ENCODE peak calls at places on chromosomes 2 and 18, in ten cellular contexts. H, A, V, X, F, N, Q, B, Z and M are unnamed samples. For H3K36me3, the result is how much of the 10 kb centered on the place peaks cover.

GRCh38 chr18:76558881-76559667 is 64.0 kb upstream of the ZNF516 start:
- DNase-seq in F (peak), A (no peak), Q (no peak), N (peak), Z (no peak), X (no peak), H (no peak), B (no peak), V (no peak), M (no peak)

GRCh38 chr2:48829036-48829435 is 73.5 kb upstream of the LHCGR start:
- DNase-seq in B (no peak), V (no peak), A (no peak), F (no peak), Q (no peak), H (no peak), X (no peak), N (peak), Z (no peak), M (peak)

GRCh38 chr2:60094450-60094929 is 459.0 kb downstream of the BCL11A start:
- DNase-seq in B (no peak), A (no peak), H (no peak), Q (no peak), Z (no peak), F (no peak), V (peak), X (no peak), N (no peak), M (no peak)

GRCh38 chr2:138244400-138245001 is 257.1 kb upstream of the SPOPL start:
- DNase-seq in F (no peak), V (no peak), B (no peak), Q (no peak), N (peak), H (peak), X (no peak), A (no peak), Z (no peak), M (peak)

GRCh38 chr2:56239437-56239836 is 55.6 kb downstream of the CCDC85A start:
- DNase-seq in Q (no peak), Z (no peak), N (peak), A (no peak), B (no peak), V (no peak), X (no peak), F (no peak), H (no peak), M (no peak)

GRCh38 chr18:33470229-33470628 is 29.7 kb upstream of the CCDC178 start:
- DNase-seq in Z (no peak), F (no peak), H (no peak), N (no peak), Q (no peak), X (no peak), V (no peak), B (no peak), A (no peak), M (peak)

GRCh38 chr2:78999410-78999809 is 26.1 kb upstream of the REG3G start:
- DNase-seq in Q (no peak), X (no peak), F (no peak), H (no peak), B (peak), V (no peak), N (no peak), Z (no peak), A (peak), M (no peak)

GRCh38 chr2:168490015-168490874 is 34.2 kb downstream of the CERS6 start:
- DNase-seq in A (peak), V (peak), B (no peak), Z (no peak), N (peak), F (no peak), H (no peak), X (no peak), Q (no peak), M (peak)

GRCh38 chr2:23495661-23496114 is 110.7 kb downstream of the KLHL29 start:
- DNase-seq in A (no peak), Q (no peak), Z (peak), V (no peak), B (no peak), H (no peak), X (no peak), F (no peak), N (no peak), M (no peak)

GRCh38 chr2:137976274-137976673 is 12.0 kb downstream of the HNMT start:
- DNase-seq in V (no peak), A (no peak), N (no peak), Q (no peak), F (no peak), B (no peak), X (no peak), Z (no peak), H (no peak), M (no peak)

GRCh38 chr2:85448840-85449588 is 30.5 kb downstream of the SH2D6 start:
- DNase-seq in H (no peak), B (no peak), N (no peak), V (no peak), Z (no peak), A (no peak), F (no peak), Q (no peak), X (no peak), M (no peak)

GRCh38 chr2:135688002-135688401 is 53.7 kb upstream of the UBXN4 start:
- DNase-seq in B (no peak), Q (no peak), N (peak), Z (no peak), H (no peak), F (no peak), A (no peak), X (no peak), V (no peak), M (peak)

GRCh38 chr2:135689679-135690078 is 52.0 kb upstream of the UBXN4 start:
- DNase-seq in F (no peak), B (no peak), Q (no peak), V (no peak), N (no peak), Z (no peak), X (no peak), A (no peak), H (no peak), M (no peak)

GRCh38 chr2:135688978-135689377 is 52.7 kb upstream of the UBXN4 start:
- DNase-seq in A (no peak), B (no peak), V (no peak), H (no peak), X (no peak), Z (no peak), F (no peak), N (no peak), Q (no peak), M (no peak)

DNA sequence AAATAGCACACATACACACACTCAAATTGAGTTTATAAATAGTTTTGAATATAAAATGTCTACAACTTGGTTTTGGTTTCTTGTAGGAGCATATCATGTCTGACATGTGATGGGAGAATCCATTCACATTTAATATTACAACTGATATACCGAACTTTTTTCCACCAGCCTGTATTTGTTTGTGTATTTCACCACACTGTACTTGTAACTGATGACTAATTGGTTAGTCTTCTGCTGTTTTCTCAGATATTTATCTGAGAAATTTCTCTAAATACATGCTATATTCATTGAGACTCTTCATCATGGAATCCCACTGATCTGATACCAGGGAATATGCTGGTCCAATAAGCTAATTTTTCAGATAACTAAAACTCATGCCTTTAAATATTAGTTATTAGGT is 56.3 kb upstream of the UBXN4 start:
- DNase-seq in X (no peak), Z (no peak), V (no peak), F (no peak), Q (no peak), N (peak), B (no peak), H (no peak), A (no peak), M (peak)
- H3K36me3 ChIP-seq in X (under half), Z (under half), V (under half), F (under half), Q (under half), N (under half), B (under half), H (under half), A (under half), M (under half)

DNA sequence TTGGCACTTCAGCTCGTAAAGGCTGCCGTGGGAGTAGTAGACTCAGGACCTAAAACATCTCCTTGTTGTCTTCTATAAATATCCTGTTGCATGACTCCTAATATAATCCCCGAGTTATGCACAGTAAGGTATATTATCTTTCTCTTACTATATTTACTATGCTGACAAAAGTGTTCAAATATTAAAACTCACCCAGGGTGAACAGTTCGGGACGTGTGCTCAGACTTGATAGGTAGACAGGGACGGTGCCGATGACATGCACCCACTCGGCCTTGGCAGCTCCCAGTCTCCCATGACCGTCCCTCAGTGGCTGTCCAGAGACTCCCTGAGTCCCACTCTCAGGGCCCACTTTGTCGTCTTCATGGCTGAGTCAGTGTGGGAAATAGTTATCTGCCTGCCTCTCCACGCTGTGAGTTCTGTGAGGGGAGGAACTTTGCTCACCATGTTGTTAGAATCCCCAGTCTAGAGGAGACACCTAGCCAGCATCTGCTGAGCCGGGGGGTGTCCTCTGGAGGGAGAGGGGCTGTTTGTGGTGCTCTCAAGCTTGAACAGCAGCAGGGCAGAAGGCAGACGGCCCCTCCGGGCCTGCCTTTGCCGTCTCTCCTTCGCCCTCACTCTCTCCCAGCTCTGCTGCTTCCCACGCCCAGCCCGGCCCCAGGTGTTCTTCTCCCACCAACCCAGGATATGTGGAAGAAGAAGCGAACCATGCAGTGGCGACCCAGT is 75.0 kb downstream of the DGKD start:
- DNase-seq in V (no peak), X (no peak), H (no peak), Q (no peak), A (no peak), Z (no peak), N (no peak), F (no peak), B (no peak), M (no peak)
- H3K27ac ChIP-seq in V (no peak), X (peak), H (peak), Q (no peak), A (no peak), Z (no peak), N (peak), F (no peak), B (peak), M (no peak)

GRCh38 chr2:28909655-28910054 is 15.2 kb downstream of the WDR43 start:
- DNase-seq in F (no peak), A (no peak), Q (no peak), H (no peak), N (no peak), V (no peak), X (no peak), Z (no peak), B (no peak), M (no peak)
- H3K36me3 ChIP-seq in F (half or more), A (under half), Q (under half), H (half or more), N (under half), V (under half), X (half or more), Z (half or more), B (half or more), M (half or more)

DNA sequence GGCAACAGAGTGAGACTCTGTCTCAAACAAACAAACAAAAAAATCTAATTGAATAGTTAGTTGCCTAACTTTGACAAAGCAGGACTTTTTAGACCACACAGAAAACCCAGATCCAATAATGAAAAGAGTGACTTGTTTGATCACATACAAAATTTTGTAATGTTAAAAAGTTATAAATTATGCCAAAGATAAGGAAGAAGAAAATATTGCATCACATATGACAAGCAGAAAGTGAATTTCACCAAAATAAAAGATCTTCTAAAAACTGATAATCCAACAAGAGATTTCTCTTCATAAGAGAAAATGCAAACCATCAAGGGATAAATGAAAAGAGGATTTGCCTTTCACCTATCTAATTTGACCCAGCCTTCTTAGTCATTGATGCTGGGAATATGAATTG is 2.8 kb upstream of the RMP24 start:
- DNase-seq in Q (no peak), A (no peak), X (no peak), V (no peak), B (no peak), H (no peak), N (no peak), F (no peak), Z (no peak), M (no peak)
- H3K27ac ChIP-seq in Q (no peak), A (no peak), X (no peak), V (no peak), B (no peak), H (no peak), N (no peak), F (no peak), Z (peak), M (no peak)

DNA sequence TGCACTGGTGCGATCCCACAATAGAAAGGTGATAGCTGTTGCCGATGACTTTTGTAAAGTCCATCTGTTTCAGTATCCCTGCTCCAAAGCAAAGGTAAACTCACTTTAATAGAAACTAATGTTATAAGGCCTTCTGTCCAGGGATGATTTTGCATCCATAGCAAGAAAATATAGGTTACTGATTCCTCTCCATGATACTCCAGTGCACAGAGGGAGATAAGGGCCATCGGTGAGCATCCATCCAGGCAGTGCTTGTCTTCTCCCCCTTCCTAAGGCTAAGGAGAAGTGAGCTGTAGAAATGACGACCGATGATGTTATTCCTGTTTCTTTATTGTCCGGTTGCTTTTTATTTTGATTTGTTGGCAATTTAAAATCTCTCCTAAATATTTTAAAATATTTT is 32.1 kb downstream of the COX7A2L start:
- DNase-seq in Z (no peak), V (no peak), H (no peak), F (no peak), N (no peak), A (no peak), X (no peak), Q (no peak), B (no peak), M (no peak)
- H3K36me3 ChIP-seq in Z (half or more), V (under half), H (under half), F (under half), N (under half), A (under half), X (half or more), Q (under half), B (half or more), M (under half)

GRCh38 chr18:48100168-48100495 is 169.7 kb upstream of the SMAD2 start:
- DNase-seq in H (no peak), V (no peak), Q (no peak), Z (no peak), F (no peak), N (no peak), A (no peak), B (no peak), X (no peak), M (no peak)
- H3K27ac ChIP-seq in H (no peak), V (no peak), Q (peak), Z (no peak), F (no peak), N (no peak), A (no peak), B (no peak), X (no peak), M (no peak)

DNA sequence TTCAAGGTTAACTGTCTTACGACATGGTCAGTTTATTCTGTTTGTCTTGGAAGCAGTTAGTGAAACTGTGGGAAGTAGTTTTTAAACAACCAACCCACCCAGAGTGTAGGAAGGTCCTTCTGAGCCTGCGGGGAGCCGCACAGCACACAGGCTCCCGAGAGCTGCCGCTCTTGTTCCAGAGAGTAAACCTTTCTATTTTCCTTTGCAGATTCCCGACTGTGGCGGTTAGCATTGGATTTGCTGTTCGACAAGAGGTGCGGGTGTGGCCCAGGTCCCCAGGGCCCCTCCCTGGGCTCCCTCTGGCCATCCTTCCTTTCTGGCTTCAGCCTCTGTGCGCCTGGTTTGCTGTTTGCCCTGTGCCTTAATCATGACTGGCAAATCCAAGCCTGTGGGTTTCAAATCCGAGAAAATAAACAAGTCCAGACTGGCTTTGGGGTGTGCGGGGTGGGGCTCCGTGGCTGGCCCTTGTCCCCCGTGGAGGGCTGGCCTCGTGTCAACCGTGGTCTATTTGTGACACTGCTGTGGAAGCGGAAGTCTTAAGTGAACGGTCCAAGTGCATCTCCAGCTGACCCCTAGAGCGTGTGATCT is 30.7 kb downstream of the IMPA2 start:
- DNase-seq in Z (no peak), A (no peak), H (no peak), Q (no peak), V (no peak), X (peak), B (no peak), F (no peak), N (peak), M (peak)
- H3K36me3 ChIP-seq in Z (under half), A (under half), H (under half), Q (under half), V (under half), X (under half), B (under half), F (under half), N (under half), M (under half)